ENCODE peak calls at places on chromosome 11, in six cellular contexts. One of them, this sample, is unnamed.

GRCh38 chr11:118522571-118523072 is 4.7 kb upstream of the TTC36 start:
- DNase-seq in testis: peak; percentile 66
- DNase-seq in IMR-90: peak; percentile 30
- DNase-seq in breast epithelium: no peak
- DNase-seq in body of pancreas: no peak
- DNase-seq in sigmoid colon: no peak
- DNase-seq in this sample: no peak

GRCh38 chr11:85590848-85591483 is 36.2 kb downstream of the DLG2 start:
- DNase-seq in testis: no peak
- DNase-seq in IMR-90: peak; percentile 36
- DNase-seq in breast epithelium: no peak
- DNase-seq in body of pancreas: no peak
- DNase-seq in sigmoid colon: no peak
- DNase-seq in this sample: peak; percentile 23

GRCh38 chr11:3127706-3128355 is 37.3 kb downstream of the OSBPL5 start:
- DNase-seq in testis: no peak
- DNase-seq in IMR-90: no peak
- DNase-seq in breast epithelium: no peak
- DNase-seq in body of pancreas: no peak
- DNase-seq in sigmoid colon: no peak
- DNase-seq in this sample: no peak

GRCh38 chr11:125881291-125881690 is 6.2 kb upstream of the HYLS1 start:
- DNase-seq in testis: no peak
- DNase-seq in IMR-90: no peak
- DNase-seq in breast epithelium: no peak
- DNase-seq in body of pancreas: no peak
- DNase-seq in sigmoid colon: no peak
- DNase-seq in this sample: no peak

GRCh38 chr11:115717215-115717584 is 213.0 kb upstream of the CADM1 start:
- DNase-seq in testis: no peak
- DNase-seq in IMR-90: peak; percentile 46
- DNase-seq in breast epithelium: no peak
- DNase-seq in body of pancreas: no peak
- DNase-seq in sigmoid colon: peak; percentile 59
- DNase-seq in this sample: no peak

GRCh38 chr11:68528630-68529029 is 68.1 kb downstream of the PPP6R3 start:
- DNase-seq in testis: no peak
- DNase-seq in IMR-90: no peak
- DNase-seq in breast epithelium: peak; percentile 29
- DNase-seq in body of pancreas: no peak
- DNase-seq in sigmoid colon: peak; percentile 81
- DNase-seq in this sample: no peak

GRCh38 chr11:520428-521178 is 13.6 kb upstream of the RNH1 start:
- DNase-seq in testis: no peak
- DNase-seq in IMR-90: no peak
- DNase-seq in breast epithelium: no peak
- DNase-seq in body of pancreas: peak; percentile 10
- DNase-seq in sigmoid colon: no peak
- DNase-seq in this sample: peak; percentile 52

GRCh38 chr11:128488471-128488870 is 98.9 kb downstream of the ETS1 start:
- DNase-seq in testis: no peak
- DNase-seq in IMR-90: peak; percentile 98
- DNase-seq in breast epithelium: no peak
- DNase-seq in body of pancreas: no peak
- DNase-seq in sigmoid colon: no peak
- DNase-seq in this sample: no peak

GRCh38 chr11:110491577-110492352 is 62.0 kb downstream of the FDX1 start:
- DNase-seq in testis: no peak
- DNase-seq in IMR-90: no peak
- DNase-seq in breast epithelium: no peak
- DNase-seq in body of pancreas: no peak
- DNase-seq in sigmoid colon: no peak
- DNase-seq in this sample: no peak

GRCh38 chr11:116862951-116863350 is 25.5 kb upstream of the APOA1 start:
- DNase-seq in testis: no peak
- DNase-seq in IMR-90: peak; percentile 34
- DNase-seq in breast epithelium: no peak
- DNase-seq in body of pancreas: no peak
- DNase-seq in sigmoid colon: no peak
- DNase-seq in this sample: no peak

GRCh38 chr11:76629133-76629852 is 41.3 kb downstream of the LRRC32 start:
- DNase-seq in testis: no peak
- DNase-seq in IMR-90: peak; percentile 75
- DNase-seq in breast epithelium: no peak
- DNase-seq in body of pancreas: no peak
- DNase-seq in sigmoid colon: peak; percentile 80
- DNase-seq in this sample: no peak

GRCh38 chr11:58592760-58593472 is 14.1 kb downstream of the ZFP91 start:
- DNase-seq in testis: no peak
- DNase-seq in IMR-90: no peak
- DNase-seq in breast epithelium: no peak
- DNase-seq in body of pancreas: peak; percentile 54
- DNase-seq in sigmoid colon: no peak
- DNase-seq in this sample: peak; percentile 27

GRCh38 chr11:111557425-111558111 is 17.0 kb downstream of the LAYN start:
- DNase-seq in testis: no peak
- DNase-seq in IMR-90: peak; percentile 99
- DNase-seq in breast epithelium: no peak
- DNase-seq in body of pancreas: no peak
- DNase-seq in sigmoid colon: no peak
- DNase-seq in this sample: no peak

GRCh38 chr11:61109671-61110070 is 7.4 kb downstream of the CD5 start:
- DNase-seq in testis: no peak
- DNase-seq in IMR-90: no peak
- DNase-seq in breast epithelium: no peak
- DNase-seq in body of pancreas: no peak
- DNase-seq in sigmoid colon: peak; percentile 45
- DNase-seq in this sample: no peak

GRCh38 chr11:2431395-2431794 is 12.9 kb downstream of the TRPM5 start:
- DNase-seq in testis: no peak
- DNase-seq in IMR-90: no peak
- DNase-seq in breast epithelium: no peak
- DNase-seq in body of pancreas: no peak
- DNase-seq in sigmoid colon: no peak
- DNase-seq in this sample: no peak

GRCh38 chr11:35617687-35618496 is at the start of gene FJX1:
- DNase-seq in testis: peak; percentile 66
- DNase-seq in IMR-90: peak; percentile 95
- DNase-seq in breast epithelium: peak; percentile 39
- DNase-seq in body of pancreas: peak; percentile 40
- DNase-seq in sigmoid colon: peak; percentile 82
- DNase-seq in this sample: peak; percentile 21

GRCh38 chr11:628056-628455 is 1.1 kb upstream of the SCT start:
- DNase-seq in testis: no peak
- DNase-seq in IMR-90: no peak
- DNase-seq in breast epithelium: no peak
- DNase-seq in body of pancreas: no peak
- DNase-seq in sigmoid colon: no peak
- DNase-seq in this sample: no peak

GRCh38 chr11:116993599-116993998 is 104.6 kb downstream of the SIK3 start:
- DNase-seq in testis: no peak
- DNase-seq in IMR-90: no peak
- DNase-seq in breast epithelium: no peak
- DNase-seq in body of pancreas: no peak
- DNase-seq in sigmoid colon: no peak
- DNase-seq in this sample: no peak

GRCh38 chr11:100719809-100720221 is 32.7 kb downstream of the ARHGAP42 start:
- DNase-seq in testis: peak; percentile 61
- DNase-seq in IMR-90: peak; percentile 79
- DNase-seq in breast epithelium: no peak
- DNase-seq in body of pancreas: peak; percentile 58
- DNase-seq in sigmoid colon: no peak
- DNase-seq in this sample: no peak

GRCh38 chr11:65575568-65576231 is at the start of gene EHBP1L1:
- DNase-seq in testis: peak; percentile 45
- DNase-seq in IMR-90: peak; percentile 28
- DNase-seq in breast epithelium: no peak
- DNase-seq in body of pancreas: peak; percentile 63
- DNase-seq in sigmoid colon: peak; percentile 88
- DNase-seq in this sample: peak; percentile 84

GRCh38 chr11:65577756-65578109 is 1.9 kb downstream of the EHBP1L1 start:
- DNase-seq in testis: no peak
- DNase-seq in IMR-90: no peak
- DNase-seq in breast epithelium: no peak
- DNase-seq in body of pancreas: no peak
- DNase-seq in sigmoid colon: peak; percentile 81
- DNase-seq in this sample: no peak

GRCh38 chr11:65576867-65577755 is 1.3 kb downstream of the EHBP1L1 start:
- DNase-seq in testis: no peak
- DNase-seq in IMR-90: peak; percentile 43
- DNase-seq in breast epithelium: no peak
- DNase-seq in body of pancreas: no peak
- DNase-seq in sigmoid colon: peak; percentile 92
- DNase-seq in this sample: peak; percentile 57

GRCh38 chr11:65574963-65575567 is 788 bp upstream of the EHBP1L1 start:
- DNase-seq in testis: no peak
- DNase-seq in IMR-90: no peak
- DNase-seq in breast epithelium: no peak
- DNase-seq in body of pancreas: peak; percentile 62
- DNase-seq in sigmoid colon: peak; percentile 83
- DNase-seq in this sample: peak; percentile 92

DNA sequence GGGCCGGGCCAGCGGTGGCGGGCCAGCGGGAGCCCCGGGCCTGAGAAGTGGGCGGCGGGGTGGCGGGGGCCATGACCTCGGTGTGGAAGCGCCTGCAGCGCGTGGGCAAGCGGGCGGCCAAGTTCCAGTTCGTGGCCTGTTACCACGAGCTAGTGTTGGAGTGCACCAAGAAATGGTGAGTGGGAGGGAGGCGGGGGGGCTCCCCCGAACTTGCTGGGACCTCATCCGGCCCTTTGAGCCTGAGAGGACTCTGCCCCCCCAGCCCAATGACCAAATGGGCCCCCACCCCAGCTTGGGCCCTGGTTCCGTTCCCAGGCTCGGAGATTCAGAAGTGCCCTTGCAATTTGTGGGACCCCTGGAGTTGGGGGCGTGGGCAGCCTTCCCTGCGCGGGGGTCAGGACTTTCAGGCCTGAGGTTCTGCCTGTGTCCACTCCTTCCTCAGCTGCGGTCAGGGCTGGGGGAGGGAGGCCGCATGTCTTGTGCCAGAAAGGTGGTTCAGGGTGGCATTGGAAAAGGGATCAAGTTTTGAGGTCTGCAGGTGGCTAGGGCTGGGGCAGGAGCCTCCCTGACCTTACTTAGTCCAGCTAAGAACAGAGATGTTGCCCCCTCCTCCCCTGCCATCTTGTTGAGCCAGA is 496 bp downstream of the EHBP1L1 start:
- DNase-seq in testis: no peak
- DNase-seq in IMR-90: no peak
- DNase-seq in breast epithelium: no peak
- DNase-seq in body of pancreas: peak; percentile 39
- DNase-seq in sigmoid colon: peak; percentile 84
- DNase-seq in this sample: no peak
- TF ChIP-seq POLR2A in testis: no peak
- TF ChIP-seq POLR2A in IMR-90: peak; percentile 23
- TF ChIP-seq POLR2A in breast epithelium: no peak
- TF ChIP-seq POLR2A in body of pancreas: no peak
- TF ChIP-seq POLR2A in sigmoid colon: no peak
- TF ChIP-seq POLR2A in this sample: no peak

GRCh38 chr11:62574363-62575057 is 819 bp upstream of the EEF1G start:
- DNase-seq in testis: peak; percentile 58
- DNase-seq in IMR-90: peak; percentile 29
- DNase-seq in breast epithelium: peak; percentile 32
- DNase-seq in body of pancreas: peak; percentile 46
- DNase-seq in sigmoid colon: no peak
- DNase-seq in this sample: no peak
- TF ChIP-seq POLR2A in testis: no peak
- TF ChIP-seq POLR2A in IMR-90: no peak
- TF ChIP-seq POLR2A in breast epithelium: no peak
- TF ChIP-seq POLR2A in body of pancreas: no peak
- TF ChIP-seq POLR2A in sigmoid colon: no peak
- TF ChIP-seq POLR2A in this sample: no peak

GRCh38 chr11:75525433-75526191 is at the start of gene GDPD5:
- DNase-seq in testis: peak; percentile 79
- DNase-seq in IMR-90: peak; percentile 64
- DNase-seq in breast epithelium: peak; percentile 65
- DNase-seq in body of pancreas: peak; percentile 81
- DNase-seq in sigmoid colon: peak; percentile 93
- DNase-seq in this sample: peak; percentile 95
- TF ChIP-seq POLR2A in testis: no peak
- TF ChIP-seq POLR2A in IMR-90: no peak
- TF ChIP-seq POLR2A in breast epithelium: no peak
- TF ChIP-seq POLR2A in body of pancreas: peak; percentile 53
- TF ChIP-seq POLR2A in sigmoid colon: no peak
- TF ChIP-seq POLR2A in this sample: peak; percentile 55

DNA sequence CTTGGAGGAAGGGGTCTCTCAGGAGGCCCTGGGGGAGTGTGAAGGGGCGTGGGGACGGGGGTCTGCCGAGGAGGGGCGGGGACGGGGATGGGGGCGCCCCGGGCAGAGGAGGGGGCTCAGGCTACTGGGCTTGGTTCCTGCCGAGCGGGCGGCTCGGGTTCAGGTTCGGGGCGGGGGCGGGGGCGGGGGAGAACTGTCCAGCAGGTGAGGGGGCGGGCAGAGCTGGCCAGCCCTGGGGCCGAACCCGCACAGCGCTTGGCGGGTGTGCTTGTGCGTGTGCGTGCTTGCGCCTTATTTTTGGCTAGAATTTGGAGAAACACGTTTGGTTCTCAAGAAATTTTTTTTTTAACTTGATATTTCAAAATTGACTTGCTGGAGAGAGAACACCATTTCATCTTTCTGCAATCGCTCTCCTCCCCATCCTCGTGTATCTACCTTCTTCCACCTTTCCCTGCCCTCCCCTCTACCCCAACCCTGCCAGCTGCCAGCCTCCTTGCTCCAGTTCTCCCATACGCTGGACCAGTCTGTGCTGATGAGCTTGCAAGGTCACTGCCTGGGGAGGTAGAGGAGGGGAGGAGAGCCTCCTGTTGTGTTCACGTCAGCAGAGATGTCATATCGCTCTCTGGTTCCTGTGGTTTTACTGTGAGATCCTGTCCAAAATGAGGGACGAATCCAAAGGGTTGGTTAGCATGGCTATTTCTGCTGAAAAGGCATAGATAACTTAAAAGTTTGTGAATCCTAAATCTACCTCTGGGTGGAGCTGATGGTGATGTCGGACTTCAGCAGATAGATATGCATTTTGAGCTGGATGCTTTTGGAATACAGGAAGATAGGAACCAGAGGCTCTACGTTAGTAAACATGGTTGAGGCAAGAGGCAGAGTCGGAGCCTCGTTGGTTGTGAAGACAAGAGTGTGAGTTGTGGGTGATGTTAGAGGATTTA is 668 bp downstream of the MADD start:
- DNase-seq in testis: peak; percentile 30
- DNase-seq in IMR-90: peak; percentile 72
- DNase-seq in breast epithelium: no peak
- DNase-seq in body of pancreas: peak; percentile 36
- DNase-seq in sigmoid colon: peak; percentile 74
- DNase-seq in this sample: peak; percentile 53
- TF ChIP-seq POLR2A in testis: no peak
- TF ChIP-seq POLR2A in IMR-90: peak; percentile 29
- TF ChIP-seq POLR2A in breast epithelium: no peak
- TF ChIP-seq POLR2A in body of pancreas: no peak
- TF ChIP-seq POLR2A in sigmoid colon: no peak
- TF ChIP-seq POLR2A in this sample: peak; percentile 25

GRCh38 chr11:46381836-46382643 is 571 bp downstream of the MDK start:
- DNase-seq in testis: peak; percentile 31
- DNase-seq in IMR-90: no peak
- DNase-seq in breast epithelium: no peak
- DNase-seq in body of pancreas: no peak
- DNase-seq in sigmoid colon: peak; percentile 68
- DNase-seq in this sample: no peak
- TF ChIP-seq POLR2A in testis: no peak
- TF ChIP-seq POLR2A in IMR-90: no peak
- TF ChIP-seq POLR2A in breast epithelium: no peak
- TF ChIP-seq POLR2A in body of pancreas: no peak
- TF ChIP-seq POLR2A in sigmoid colon: no peak
- TF ChIP-seq POLR2A in this sample: no peak

This sample was measured in erythroblast.